ENCODE peak calls at places on chromosomes 6 and 20, in four cellular contexts. M is mesothelial cell of epicardium; P is iPS-NIHi11; E is activated CD8-positive, alpha-beta memory T cell treated with anti-CD3 and anti-CD28 coated beads for 24 hours. V is an unnamed sample.

GRCh38 chr6:109626311-109626710 is 64.7 kb downstream of the AK9 start:
- DNase-seq in E (no peak), M (no peak), P (no peak), V (no peak)

GRCh38 chr6:35718911-35719381 is 17.9 kb upstream of the ARMC12 start:
- DNase-seq in P (no peak), E (peak; percentile 73), M (no peak), V (no peak)

GRCh38 chr20:64138276-64138815 is 25.9 kb upstream of the MYT1 start:
- DNase-seq in P (peak; percentile 2), M (no peak), E (no peak), V (no peak)

GRCh38 chr6:43714311-43715055 is 26.9 kb upstream of the MRPS18A start:
- DNase-seq in E (no peak), P (peak; percentile 57), M (no peak), V (no peak)

GRCh38 chr6:73134588-73134987 is 90.7 kb downstream of the KHDC1L start:
- DNase-seq in E (peak; percentile 62), M (no peak), P (peak; percentile 70), V (no peak)

GRCh38 chr6:73566954-73567591 is 46.2 kb upstream of the EEF1A1 start:
- DNase-seq in M (no peak), P (peak; percentile 39), E (no peak), V (no peak)

GRCh38 chr20:17852323-17852722 is 116.3 kb downstream of the SNX5 start:
- DNase-seq in P (no peak), E (no peak), M (no peak), V (no peak)

GRCh38 chr6:131049515-131050081 is 13.4 kb downstream of the EPB41L2 start:
- DNase-seq in M (no peak), P (no peak), E (no peak), V (no peak)

GRCh38 chr6:20954325-20954724 is 420.1 kb downstream of the CDKAL1 start:
- DNase-seq in E (no peak), M (no peak), P (no peak), V (no peak)

GRCh38 chr20:17617212-17617867 is 47.5 kb downstream of the DSTN start:
- DNase-seq in P (peak; percentile 86), E (peak; percentile 74), M (peak; percentile 69), V (peak; percentile 21)

GRCh38 chr6:159969921-159970320 is 1.0 kb downstream of the IGF2R start:
- DNase-seq in M (no peak), E (no peak), P (peak; percentile 61), V (no peak)

GRCh38 chr6:53956068-53956711 is 155.1 kb upstream of the MLIP start:
- DNase-seq in E (no peak), M (peak; percentile 70), P (peak; percentile 78), V (no peak)

GRCh38 chr6:13455604-13456003 is 31.8 kb downstream of the GFOD1 start:
- DNase-seq in M (no peak), P (no peak), E (peak; percentile 62), V (no peak)

GRCh38 chr6:144768676-144769599 is 483.8 kb downstream of the UTRN start:
- DNase-seq in M (no peak), E (no peak), P (no peak), V (no peak)

GRCh38 chr6:31707701-31708100 is 1.0 kb downstream of the LY6G6F start:
- DNase-seq in P (no peak), E (no peak), M (no peak), V (no peak)

GRCh38 chr20:63116412-63117106 is 99.4 kb downstream of the YTHDF1 start:
- DNase-seq in P (peak; percentile 93), E (no peak), M (peak; percentile 79), V (no peak)

GRCh38 chr6:3516094-3516493 is 59.2 kb upstream of the SLC22A23 start:
- DNase-seq in E (no peak), P (no peak), M (no peak), V (no peak)

GRCh38 chr6:38404900-38405556 is 234.7 kb downstream of the BTBD9 start:
- DNase-seq in P (no peak), E (no peak), M (no peak), V (no peak)

GRCh38 chr20:9602834-9603173 is 88.4 kb downstream of the LAMP5 start:
- DNase-seq in M (no peak), E (no peak), P (no peak), V (no peak)

GRCh38 chr20:38607351-38607750 is 5.7 kb downstream of the ARHGAP40 start:
- DNase-seq in P (no peak), E (no peak), M (no peak), V (no peak)

V was measured in central memory CD4-positive, alpha-beta T cell.